ENCODE peak calls at places on chromosomes 13 and 19, in five cellular contexts. F is pancreas, Z is right atrium auricular region, W is left ventricle myocardium inferior, H is thoracic aorta. O is an unnamed sample.

GRCh38 chr13:24232474-24232873 is 72.0 kb downstream of the SPATA13 start:
- DNase-seq in F (peak; percentile 10), Z (no peak), W (no peak), H (no peak), O (no peak)

GRCh38 chr13:73307481-73307880 is 248.7 kb downstream of the KLF5 start:
- DNase-seq in F (no peak), Z (no peak), W (no peak), H (no peak), O (no peak)

GRCh38 chr13:113962975-113963374 is 10.9 kb downstream of the C13orf46 start:
- DNase-seq in F (peak; percentile 48), Z (no peak), W (peak; percentile 4), H (no peak), O (peak; percentile 32)

GRCh38 chr13:19601749-19602725 is 31.4 kb upstream of the MPHOSPH8 start:
- DNase-seq in F (peak; percentile 84), Z (no peak), W (peak; percentile 38), H (no peak), O (peak; percentile 52)

GRCh38 chr19:35290381-35291135 is 1.4 kb upstream of the MAG start:
- DNase-seq in F (no peak), Z (no peak), W (no peak), H (no peak), O (no peak)

GRCh38 chr19:2477732-2478191 is 1.8 kb downstream of the GADD45B start:
- DNase-seq in F (peak; percentile 78), Z (no peak), W (no peak), H (no peak), O (peak; percentile 71)

GRCh38 chr13:23518231-23518630 is 52.0 kb upstream of the TNFRSF19 start:
- DNase-seq in F (no peak), Z (no peak), W (no peak), H (no peak), O (no peak)

GRCh38 chr19:46373573-46374359 is 26.9 kb downstream of the PPP5C start:
- DNase-seq in F (peak; percentile 98), Z (no peak), W (peak; percentile 85), H (peak; percentile 57), O (peak; percentile 91)

GRCh38 chr13:76210262-76210661 is 574.1 kb downstream of the LMO7 start:
- DNase-seq in F (no peak), Z (peak; percentile 59), W (peak; percentile 47), H (no peak), O (peak; percentile 72)

GRCh38 chr13:26502826-26503225 is 54.7 kb upstream of the WASF3 start:
- DNase-seq in F (no peak), Z (peak; percentile 77), W (no peak), H (no peak), O (no peak)

GRCh38 chr13:48896312-48896711 is 79.4 kb upstream of the FNDC3A start:
- DNase-seq in F (no peak), Z (no peak), W (no peak), H (no peak), O (no peak)

GRCh38 chr19:21848706-21849105 is 12.7 kb upstream of the ZNF43 start:
- DNase-seq in F (no peak), Z (no peak), W (no peak), H (no peak), O (no peak)

GRCh38 chr13:97477824-97478223 is 43.9 kb downstream of the RAP2A start:
- DNase-seq in F (no peak), Z (no peak), W (no peak), H (no peak), O (no peak)

GRCh38 chr13:48210178-48210577 is 22.8 kb upstream of the ITM2B start:
- DNase-seq in F (no peak), Z (no peak), W (no peak), H (no peak), O (no peak)

GRCh38 chr19:52343548-52343947 is 7.5 kb downstream of the ZNF610 start:
- DNase-seq in F (no peak), Z (no peak), W (peak; percentile 20), H (no peak), O (peak; percentile 34)

GRCh38 chr13:27622881-27623280 is 1.2 kb downstream of the POLR1D start:
- DNase-seq in F (no peak), Z (no peak), W (no peak), H (no peak), O (no peak)

GRCh38 chr13:75101997-75102720 is 379.8 kb downstream of the TBC1D4 start:
- DNase-seq in F (no peak), Z (no peak), W (no peak), H (no peak), O (no peak)

GRCh38 chr13:39599842-39600241 is 3.2 kb downstream of the LHFPL6 start:
- DNase-seq in F (no peak), Z (no peak), W (no peak), H (no peak), O (no peak)

GRCh38 chr19:29211562-29212416 is 1.2 kb downstream of the UQCRFS1 start:
- DNase-seq in F (no peak), Z (no peak), W (no peak), H (no peak), O (no peak)

GRCh38 chr13:49821216-49821820 is 28.8 kb upstream of the KPNA3 start:
- DNase-seq in F (no peak), Z (no peak), W (no peak), H (no peak), O (no peak)

GRCh38 chr13:112967666-112968379 is 1.2 kb upstream of the MCF2L start:
- DNase-seq in F (peak; percentile 18), Z (no peak), W (no peak), H (no peak), O (no peak)

GRCh38 chr13:102836471-102836870 is 9.4 kb upstream of the ERCC5 start:
- DNase-seq in F (no peak), Z (no peak), W (no peak), H (no peak), O (no peak)

GRCh38 chr19:2887391-2887914 is 13.3 kb upstream of the ZNF57 start:
- DNase-seq in F (no peak), Z (no peak), W (no peak), H (no peak), O (no peak)

GRCh38 chr19:35029737-35030256 is 473 bp upstream of the SCN1B start:
- DNase-seq in F (no peak), Z (no peak), W (no peak), H (no peak), O (no peak)

GRCh38 chr19:15101479-15102082 is 5.6 kb upstream of the SYDE1 start:
- DNase-seq in F (no peak), Z (no peak), W (no peak), H (no peak), O (no peak)

GRCh38 chr19:10010939-10011338 is 635 bp upstream of the COL5A3 start:
- DNase-seq in F (no peak), Z (no peak), W (no peak), H (no peak), O (no peak)

GRCh38 chr19:10010247-10010691 is at the start of gene COL5A3:
- DNase-seq in F (no peak), Z (peak; percentile 80), W (peak; percentile 76), H (no peak), O (peak; percentile 82)

GRCh38 chr19:10007811-10008211 is 2.5 kb downstream of the COL5A3 start:
- DNase-seq in F (no peak), Z (no peak), W (peak; percentile 63), H (no peak), O (peak; percentile 81)

GRCh38 chr19:10009714-10010224 is 535 bp downstream of the COL5A3 start:
- DNase-seq in F (no peak), Z (no peak), W (no peak), H (no peak), O (no peak)

DNA sequence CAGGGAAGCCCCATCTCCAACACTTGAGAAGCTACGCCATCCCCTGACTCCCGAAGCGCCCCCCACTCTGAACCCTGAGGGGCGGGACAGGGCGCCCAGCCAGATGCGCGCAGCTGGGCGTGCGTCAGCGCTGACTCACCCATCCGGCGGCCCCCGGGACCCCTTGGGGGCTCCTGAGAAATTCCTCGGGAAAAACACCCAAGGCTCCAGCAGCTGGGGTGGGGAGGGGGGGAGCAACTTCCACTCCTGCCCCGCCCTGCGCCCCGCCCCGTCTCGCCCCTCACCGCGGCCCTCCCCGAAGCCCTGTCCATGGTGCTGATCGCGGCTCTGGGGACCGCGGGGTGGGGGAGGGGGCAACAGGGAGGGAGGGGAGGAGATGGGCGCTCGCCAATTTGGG is 1.0 kb downstream of the COL5A3 start:
- DNase-seq in F (peak; percentile 83), Z (peak; percentile 75), W (peak; percentile 84), H (no peak), O (peak; percentile 85)
- H3K4me3 ChIP-seq in F (no peak overlapping the region), Z (peak overlapping the region; percentile 50), W (peak overlapping the region; percentile 69), H (peak overlapping the region; percentile 66), O (peak overlapping the region; percentile 70)

DNA sequence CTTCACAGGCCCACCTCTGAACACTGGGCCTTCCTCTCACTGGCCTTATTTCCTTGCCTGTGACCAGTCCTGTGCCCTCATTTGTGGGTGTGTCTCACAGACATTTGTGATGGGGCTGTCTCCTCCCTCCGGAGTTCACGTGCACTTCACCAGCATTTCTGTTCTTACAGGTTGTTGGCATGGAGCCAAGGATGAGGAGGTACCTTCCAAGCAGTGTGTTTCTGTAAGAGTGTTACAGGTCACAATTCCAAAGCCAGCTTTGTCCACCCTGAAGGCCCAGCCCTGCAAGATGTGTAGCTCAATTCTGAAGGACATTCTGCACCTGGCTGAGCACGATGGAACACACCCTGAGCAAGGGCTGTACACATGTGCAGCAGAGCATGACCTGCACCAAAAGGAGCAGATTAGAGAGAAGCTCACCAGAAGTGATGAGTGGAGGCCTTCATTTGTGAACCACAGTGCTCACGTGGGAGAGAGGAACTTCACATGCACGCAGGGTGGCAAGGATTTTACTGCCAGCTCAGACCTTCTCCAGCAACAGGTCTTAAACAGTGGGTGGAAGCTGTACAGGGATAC is 8.1 kb downstream of the ZNF749 start:
- DNase-seq in F (no peak), Z (no peak), W (no peak), H (no peak), O (no peak)
- H3K4me3 ChIP-seq in F (no peak overlapping the region), Z (no peak overlapping the region), W (no peak overlapping the region), H (no peak overlapping the region), O (no peak overlapping the region)

GRCh38 chr19:56106993-56107392 is 14.1 kb downstream of the ZNF787 start:
- DNase-seq in F (no peak), Z (no peak), W (no peak), H (no peak), O (no peak)

GRCh38 chr19:56110515-56111448 is 10.3 kb downstream of the ZNF787 start:
- DNase-seq in F (peak; percentile 84), Z (no peak), W (peak; percentile 64), H (no peak), O (peak; percentile 38)

GRCh38 chr19:56107626-56108351 is 13.3 kb downstream of the ZNF787 start:
- DNase-seq in F (peak; percentile 80), Z (no peak), W (no peak), H (no peak), O (peak; percentile 71)

GRCh38 chr19:56109216-56109615 is 11.9 kb downstream of the ZNF787 start:
- DNase-seq in F (no peak), Z (no peak), W (no peak), H (no peak), O (no peak)

GRCh38 chr19:56108447-56109195 is 12.5 kb downstream of the ZNF787 start:
- DNase-seq in F (peak; percentile 81), Z (peak; percentile 60), W (peak; percentile 60), H (no peak), O (peak; percentile 86)
- H3K4me3 ChIP-seq in F (peak overlapping the region; percentile 10), Z (no peak overlapping the region), W (peak overlapping the region; percentile 43), H (peak overlapping the region; percentile 61), O (no peak overlapping the region)

DNA sequence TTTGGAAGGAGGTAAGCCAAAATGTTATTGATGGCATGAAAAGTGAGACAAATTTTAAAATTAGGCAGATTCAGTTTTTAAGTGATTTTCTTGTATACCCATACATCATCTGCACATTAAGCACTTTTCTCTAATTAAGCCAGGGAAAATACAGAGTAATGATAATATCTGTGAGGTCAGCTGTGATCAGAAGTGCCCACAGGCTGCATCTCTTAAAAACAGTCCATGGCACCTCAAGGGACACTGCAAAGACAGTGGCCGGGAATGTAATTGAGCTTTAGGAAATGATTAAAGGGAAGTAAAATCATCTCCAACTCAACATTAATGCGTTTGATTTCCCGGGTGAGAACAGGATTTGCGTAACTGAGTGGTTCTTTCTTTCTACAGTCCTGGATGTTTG is 2.0 kb downstream of the COL4A1 start:
- DNase-seq in F (no peak), Z (no peak), W (no peak), H (no peak), O (no peak)
- H3K4me3 ChIP-seq in F (peak overlapping the region; percentile 65), Z (peak overlapping the region; percentile 96), W (peak overlapping the region; percentile 83), H (peak overlapping the region; percentile 95), O (peak overlapping the region; percentile 78)